ENCODE peak calls at places on chromosomes 2 and 18, in five cellular contexts. C is GM23248, U is PC-3, H is MM.1S, M is OCI-LY7. W is an unnamed sample. For H3K36me3, the result is how much of the 10 kb centered on the place peaks cover.

GRCh38 chr2:74831693-74832530 is 2.0 kb upstream of the HK2 start:
- DNase-seq in C (peak), U (peak), H (no peak), M (no peak), W (no peak)

GRCh38 chr2:129876576-129876975 is 102.9 kb upstream of the RAB6C start:
- DNase-seq in C (no peak), U (no peak), H (no peak), M (no peak), W (no peak)

GRCh38 chr18:27277554-27277953 is 92.4 kb upstream of the CHST9 start:
- DNase-seq in C (no peak), U (no peak), H (no peak), M (no peak), W (no peak)

GRCh38 chr2:232588680-232589585 is 38.4 kb downstream of the EIF4E2 start:
- DNase-seq in C (peak), U (peak), H (no peak), M (no peak), W (no peak)

GRCh38 chr2:234348081-234348480 is 148.8 kb downstream of the ARL4C start:
- DNase-seq in C (no peak), U (no peak), H (no peak), M (peak), W (no peak)

GRCh38 chr2:235658371-235659174 is 164.7 kb downstream of the AGAP1 start:
- DNase-seq in C (no peak), U (no peak), H (no peak), M (no peak), W (no peak)

GRCh38 chr2:177246000-177246399 is 18.5 kb downstream of the NFE2L2 start:
- DNase-seq in C (no peak), U (no peak), H (no peak), M (no peak), W (no peak)

GRCh38 chr2:152243723-152244122 is 68.2 kb upstream of the STAM2 start:
- DNase-seq in C (no peak), U (no peak), H (no peak), M (no peak), W (no peak)

GRCh38 chr18:63320690-63321265 is 1.2 kb upstream of the BCL2 start:
- DNase-seq in C (no peak), U (peak), H (peak), M (peak), W (no peak)

GRCh38 chr2:69380072-69380917 is 6.7 kb downstream of the GFPT1 start:
- DNase-seq in C (peak), U (no peak), H (no peak), M (no peak), W (no peak)

GRCh38 chr2:176283268-176283667 is 14.0 kb downstream of the MTX2 start:
- DNase-seq in C (peak), U (no peak), H (no peak), M (no peak), W (no peak)

GRCh38 chr2:105410554-105410953 is 11.7 kb upstream of the FHL2 start:
- DNase-seq in C (peak), U (peak), H (no peak), M (no peak), W (no peak)

GRCh38 chr2:190853659-190854386 is 26.8 kb upstream of the GLS start:
- DNase-seq in C (peak), U (peak), H (no peak), M (no peak), W (no peak)

GRCh38 chr2:135149251-135149650 is 97.2 kb downstream of the RAB3GAP1 start:
- DNase-seq in C (peak), U (peak), H (no peak), M (no peak), W (no peak)

GRCh38 chr2:128754246-128754724 is 435.6 kb upstream of the HS6ST1 start:
- DNase-seq in C (no peak), U (no peak), H (peak), M (peak), W (no peak)

GRCh38 chr18:70154591-70155194 is 50.8 kb downstream of the RTTN start:
- DNase-seq in C (peak), U (peak), H (no peak), M (no peak), W (no peak)

GRCh38 chr2:172647439-172647838 is 88.2 kb upstream of the RAPGEF4 start:
- DNase-seq in C (peak), U (peak), H (no peak), M (no peak), W (no peak)

GRCh38 chr2:238100049-238100820 is at the start of gene ESPNL:
- DNase-seq in C (no peak), U (peak), H (no peak), M (no peak), W (no peak)

GRCh38 chr2:68762665-68763064 is 28.1 kb downstream of the ARHGAP25 start:
- DNase-seq in C (no peak), U (no peak), H (peak), M (peak), W (no peak)

GRCh38 chr2:190994148-190994547 is 19.8 kb downstream of the STAT1 start:
- DNase-seq in C (no peak), U (no peak), H (no peak), M (no peak), W (no peak)

GRCh38 chr2:179580378-179581146 is 280.9 kb downstream of the ZNF385B start:
- DNase-seq in C (no peak), U (no peak), H (no peak), M (no peak), W (no peak)

GRCh38 chr2:109180786-109181185 is 51.8 kb downstream of the SH3RF3 start:
- DNase-seq in C (no peak), U (no peak), H (no peak), M (no peak), W (no peak)

GRCh38 chr2:174570325-174570958 is 27.2 kb downstream of the WIPF1 start:
- DNase-seq in C (no peak), U (peak), H (no peak), M (no peak), W (no peak)
- H3K36me3 ChIP-seq in C (under half), U (under half), H (under half), M (half or more), W (under half)

DNA sequence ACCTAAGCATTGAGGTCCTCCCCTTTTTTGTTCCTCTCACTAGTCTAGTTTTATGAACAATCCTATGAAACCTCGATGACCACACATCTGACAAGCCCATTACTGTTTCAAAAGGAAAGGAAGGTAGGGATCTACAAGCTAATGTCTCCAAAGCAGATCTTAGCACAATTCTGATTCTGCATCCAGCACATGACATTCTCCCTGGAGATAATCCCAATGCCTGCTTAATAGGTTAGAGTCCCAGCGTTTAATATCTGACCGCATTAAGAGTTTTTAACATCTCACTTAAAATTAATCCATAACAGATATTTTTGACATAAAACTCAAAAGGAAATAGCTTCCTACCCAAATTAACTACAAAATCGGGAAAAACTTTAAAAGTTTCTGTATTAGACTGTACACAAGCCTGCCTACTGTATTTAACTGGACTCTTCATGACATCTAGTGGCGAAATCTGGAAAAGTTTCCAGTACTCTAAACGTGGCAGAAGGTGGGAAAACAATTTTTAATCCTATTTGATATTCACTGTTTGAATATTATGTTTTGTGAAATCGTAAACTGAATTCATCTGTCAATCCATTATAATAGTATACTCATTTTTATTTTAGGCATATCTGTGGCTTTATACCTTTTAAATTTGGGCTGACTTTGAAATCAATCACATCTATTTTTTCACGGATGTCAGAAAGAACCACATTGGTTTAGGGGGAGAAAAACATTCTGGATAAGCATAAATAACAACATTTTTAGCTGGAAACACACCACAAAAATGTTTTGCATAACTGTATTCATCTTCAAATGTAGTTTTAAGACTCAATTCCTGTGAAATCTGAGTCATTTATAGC is 62.4 kb downstream of the TXNL1 start:
- DNase-seq in C (peak), U (peak), H (peak), M (peak), W (peak)
- H3K4me2 ChIP-seq in C (peak), U (peak), H (no peak), M (no peak), W (no peak)

DNA sequence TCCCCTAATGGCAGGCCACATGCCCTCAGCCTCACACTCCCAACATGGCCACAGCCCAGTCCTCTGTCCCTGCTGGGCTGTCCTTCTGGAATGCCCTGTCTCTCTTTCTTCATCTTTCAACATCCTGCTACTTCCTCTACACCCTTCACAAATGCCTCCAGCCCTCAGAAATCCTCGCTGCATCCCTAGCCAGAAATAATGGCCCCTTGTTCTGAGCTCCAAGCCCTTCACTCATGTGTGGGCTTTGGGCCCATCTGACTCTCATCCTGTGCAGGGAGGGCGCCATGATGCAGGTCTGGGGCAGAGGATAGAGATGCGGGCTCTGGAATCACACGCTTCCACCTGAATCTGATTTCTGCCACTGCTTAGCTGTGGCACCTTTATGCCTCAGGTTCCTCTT is 181.9 kb downstream of the TNS1 start:
- DNase-seq in C (no peak), U (no peak), H (no peak), M (no peak), W (no peak)
- H3K36me3 ChIP-seq in C (under half), U (under half), H (under half), M (under half), W (under half)

GRCh38 chr18:35477497-35477896 is 20.3 kb downstream of the INO80C start:
- DNase-seq in C (no peak), U (no peak), H (no peak), M (no peak), W (no peak)
- H3K4me2 ChIP-seq in C (peak), U (peak), H (no peak), M (no peak), W (no peak)

DNA sequence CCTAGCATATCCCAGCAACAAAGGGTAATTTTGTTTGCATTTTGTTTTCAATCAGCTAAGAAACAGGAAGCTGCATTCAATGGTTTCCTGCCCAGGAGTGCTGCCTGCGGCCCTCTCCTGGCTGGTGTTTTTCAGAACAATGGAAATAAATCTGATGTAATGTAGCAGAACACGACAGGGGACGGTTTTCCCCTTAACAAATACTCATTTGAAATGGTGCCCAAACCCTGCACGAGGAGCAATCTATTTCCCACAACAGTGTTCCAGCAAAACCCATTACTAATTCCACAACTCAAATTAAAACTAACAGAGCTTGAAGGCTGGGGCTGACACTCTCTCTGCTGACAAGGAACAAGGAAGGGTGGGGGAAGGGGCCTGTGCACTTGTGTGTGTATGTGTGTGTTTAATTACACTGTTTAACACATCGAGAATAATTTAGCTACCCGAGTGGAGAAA is 8.7 kb downstream of the CAPN13 start:
- DNase-seq in C (no peak), U (no peak), H (no peak), M (no peak), W (no peak)
- H3K36me3 ChIP-seq in C (under half), U (under half), H (under half), M (under half), W (under half)